ENCODE peak calls at places on chromosomes 1 and 21, in six cellular contexts. N is activated CD4-positive, alpha-beta memory T cell treated with anti-CD3 and anti-CD28 coated beads for 36 hours; V is activated T-cell treated with anti-CD3 and anti-CD28 coated beads for 1 hour; R is mucosa of descending colon; B is neural crest cell; F is GM06990. W is an unnamed sample.

GRCh38 chr1:167492509-167492910 is 25.8 kb downstream of the CD247 start:
- DNase-seq in B (no peak), N (peak; percentile 78), F (no peak), V (no peak), R (no peak), W (no peak)

GRCh38 chr1:50766688-50767087 is 193.4 kb downstream of the FAF1 start:
- DNase-seq in R (no peak), F (no peak), B (no peak), V (no peak), N (no peak), W (no peak)

GRCh38 chr1:229781453-229781852 is 155.4 kb downstream of the URB2 start:
- DNase-seq in R (no peak), V (no peak), N (no peak), B (no peak), F (no peak), W (no peak)

GRCh38 chr21:43865471-43866181 is 603 bp downstream of the AGPAT3 start:
- DNase-seq in V (peak; percentile 38), N (peak; percentile 62), B (no peak), F (peak; percentile 63), R (peak; percentile 82), W (peak; percentile 39)

GRCh38 chr1:173409613-173410012 is 67.5 kb upstream of the PRDX6 start:
- DNase-seq in F (no peak), V (no peak), R (no peak), B (no peak), N (peak; percentile 23), W (no peak)

GRCh38 chr1:94250341-94250740 is 13.0 kb upstream of the ARHGAP29 start:
- DNase-seq in F (no peak), N (no peak), V (no peak), R (no peak), B (no peak), W (no peak)

GRCh38 chr1:6001992-6002576 is 9.9 kb upstream of the NPHP4 start:
- DNase-seq in R (peak; percentile 34), V (no peak), F (no peak), B (no peak), N (no peak), W (no peak)

GRCh38 chr21:42640486-42640885 is 12.9 kb upstream of the PDE9A start:
- DNase-seq in B (no peak), V (no peak), N (no peak), R (peak; percentile 88), F (no peak), W (no peak)

GRCh38 chr1:100703716-100704115 is 15.8 kb upstream of the VCAM1 start:
- DNase-seq in F (no peak), R (no peak), B (no peak), V (no peak), N (no peak), W (no peak)

GRCh38 chr1:62263006-62263812 is 56.0 kb downstream of the KANK4 start:
- DNase-seq in N (no peak), V (no peak), R (no peak), F (no peak), B (no peak), W (peak; percentile 31)

GRCh38 chr1:8875216-8875861 is 3.1 kb downstream of the ENO1 start:
- DNase-seq in N (peak; percentile 37), V (no peak), F (no peak), B (no peak), R (no peak), W (no peak)

GRCh38 chr21:34797202-34797527 is 128.4 kb downstream of the CLIC6 start:
- DNase-seq in R (no peak), N (no peak), V (no peak), F (no peak), B (no peak), W (no peak)

GRCh38 chr1:230188826-230189225 is 121.8 kb downstream of the GALNT2 start:
- DNase-seq in F (no peak), R (no peak), B (no peak), V (no peak), N (no peak), W (no peak)

GRCh38 chr1:94807742-94808491 is 12.2 kb upstream of the SLC44A3 start:
- DNase-seq in R (peak; percentile 77), F (no peak), B (no peak), V (no peak), N (peak; percentile 14), W (no peak)

GRCh38 chr1:223739366-223740057 is 27.2 kb downstream of the CAPN2 start:
- DNase-seq in B (no peak), R (no peak), F (no peak), N (no peak), V (no peak), W (no peak)

GRCh38 chr21:15065381-15066230 is 806 bp upstream of the NRIP1 start:
- DNase-seq in B (peak; percentile 42), F (peak; percentile 74), V (peak; percentile 54), N (peak; percentile 76), R (peak; percentile 82), W (peak; percentile 53)

GRCh38 chr1:10059329-10059691 is 26.6 kb downstream of the UBE4B start:
- DNase-seq in V (no peak), N (no peak), F (no peak), B (no peak), R (no peak), W (no peak)

W was measured in nephron progenitor cell.